ENCODE peak calls at places on chromosomes 1 and 21, in five cellular contexts. M, K, B, H and O are unnamed samples.

GRCh38 chr1:2890221-2890850 is 88.8 kb upstream of the TTC34 start:
- DNase-seq in H (no peak), B (no peak), K (no peak), M (no peak), O (no peak)

GRCh38 chr1:177854951-177855350 is 114.9 kb downstream of the SEC16B start:
- DNase-seq in M (no peak), B (no peak), H (no peak), K (no peak), O (no peak)

GRCh38 chr1:112674440-112674985 is at the start of gene MOV10:
- DNase-seq in B (peak; percentile 90), K (peak; percentile 32), M (peak; percentile 38), H (peak; percentile 67), O (peak; percentile 58)

GRCh38 chr21:45472445-45473365 is 67.7 kb downstream of the COL18A1 start:
- DNase-seq in K (no peak), H (no peak), M (no peak), B (no peak), O (no peak)

GRCh38 chr1:15411593-15412487 is 2.2 kb downstream of the EFHD2 start:
- DNase-seq in K (no peak), H (peak; percentile 47), B (no peak), M (no peak), O (no peak)

GRCh38 chr1:27980216-27980820 is 20.5 kb downstream of the XKR8 start:
- DNase-seq in B (no peak), H (peak; percentile 36), M (no peak), K (no peak), O (no peak)

GRCh38 chr1:160260436-160261382 is 1.6 kb downstream of the DCAF8 start:
- DNase-seq in K (no peak), M (no peak), B (no peak), H (peak; percentile 89), O (peak; percentile 47)

GRCh38 chr1:7341145-7341900 is 429.8 kb upstream of the VAMP3 start:
- DNase-seq in K (peak; percentile 22), M (peak; percentile 49), B (peak; percentile 47), H (peak; percentile 77), O (no peak)

GRCh38 chr21:39456665-39457064 is 4.9 kb downstream of the SH3BGR start:
- DNase-seq in H (no peak), B (no peak), M (no peak), K (no peak), O (no peak)

GRCh38 chr1:45490121-45490622 is 791 bp downstream of the TESK2 start:
- DNase-seq in M (no peak), B (no peak), K (no peak), H (peak; percentile 21), O (no peak)

GRCh38 chr1:161196111-161196510 is 2.7 kb downstream of the ADAMTS4 start:
- DNase-seq in M (no peak), H (no peak), B (peak; percentile 44), K (no peak), O (no peak)

GRCh38 chr21:44078411-44078981 is 28.7 kb upstream of the PWP2 start:
- DNase-seq in B (no peak), M (no peak), H (no peak), K (no peak), O (no peak)

GRCh38 chr1:26083246-26083645 is 15.8 kb upstream of the TRIM63 start:
- DNase-seq in K (no peak), M (no peak), B (no peak), H (peak; percentile 46), O (no peak)

GRCh38 chr21:27047331-27048314 is 80.7 kb upstream of the ADAMTS5 start:
- DNase-seq in B (no peak), M (no peak), K (no peak), H (peak; percentile 79), O (no peak)

GRCh38 chr1:172637522-172637921 is 21.4 kb upstream of the FASLG start:
- DNase-seq in K (no peak), B (no peak), H (peak; percentile 94), M (no peak), O (no peak)

GRCh38 chr1:3068400-3069361 is at the start of gene PRDM16:
- DNase-seq in H (peak; percentile 3), M (no peak), K (no peak), B (peak; percentile 83), O (peak; percentile 57)

GRCh38 chr1:233326995-233327937 is at the start of gene MAP3K21:
- DNase-seq in B (peak; percentile 93), K (peak; percentile 97), H (no peak), M (peak; percentile 72), O (peak; percentile 95)

GRCh38 chr1:200644021-200644420 is 23.5 kb upstream of the KIF14 start:
- DNase-seq in H (no peak), K (no peak), M (no peak), B (no peak), O (no peak)

GRCh38 chr1:224615861-224616760 is at the start of gene CNIH3:
- DNase-seq in H (peak; percentile 55), K (peak; percentile 30), M (peak; percentile 65), B (no peak), O (peak; percentile 23)

GRCh38 chr1:57550092-57550491 is 126.2 kb upstream of the DAB1 start:
- DNase-seq in B (no peak), M (peak; percentile 30), K (no peak), H (no peak), O (no peak)

GRCh38 chr21:41170442-41170841 is 2.5 kb downstream of the BACE2 start:
- DNase-seq in H (peak; percentile 34), K (no peak), M (peak; percentile 54), B (peak; percentile 82), O (no peak)

GRCh38 chr1:185565314-185565713 is 168.9 kb upstream of the HMCN1 start:
- DNase-seq in K (no peak), B (no peak), M (peak; percentile 80), H (peak; percentile 70), O (peak; percentile 29)

GRCh38 chr21:33518899-33519298 is 23.0 kb downstream of the GART start:
- DNase-seq in M (no peak), K (no peak), H (no peak), B (no peak), O (no peak)

GRCh38 chr1:32925360-32926142 is 24.4 kb upstream of the TMEM54 start:
- DNase-seq in M (no peak), K (no peak), B (no peak), H (no peak), O (no peak)

GRCh38 chr1:8097077-8097799 is 71.1 kb upstream of the ERRFI1 start:
- DNase-seq in M (peak; percentile 76), H (peak; percentile 96), K (no peak), B (no peak), O (no peak)

GRCh38 chr1:234611153-234611798 is 1.3 kb upstream of the IRF2BP2 start:
- DNase-seq in K (peak; percentile 77), M (peak; percentile 90), H (peak; percentile 83), B (no peak), O (peak; percentile 73)

GRCh38 chr1:20229191-20229590 is 42.9 kb upstream of the PLA2G2C start:
- DNase-seq in H (no peak), B (no peak), K (no peak), M (peak; percentile 29), O (no peak)

GRCh38 chr21:29477941-29478340 is 179.2 kb downstream of the BACH1 start:
- DNase-seq in K (no peak), M (no peak), H (peak; percentile 71), B (no peak), O (no peak)